ENCODE peak calls at places on chromosomes 2 and 18, in eight cellular contexts. One of them, this sample, is unnamed.

GRCh38 chr2:230512955-230513748 is 97.2 kb downstream of the SP100 start:
- DNase-seq in iPS-NIHi11: no peak
- DNase-seq in dermis microvascular lymphatic vessel endothelial cell: peak
- DNase-seq in D721Med: no peak
- DNase-seq in activated CD8-positive, alpha-beta memory T cell treated with anti-CD3 and anti-CD28 coated beads for 48 hours: no peak
- DNase-seq in spleen: no peak
- DNase-seq in GM10248: no peak
- DNase-seq in cardiac muscle cell: no peak
- DNase-seq in this sample: no peak

GRCh38 chr2:190858817-190859216 is 21.8 kb upstream of the GLS start:
- DNase-seq in iPS-NIHi11: no peak
- DNase-seq in dermis microvascular lymphatic vessel endothelial cell: no peak
- DNase-seq in D721Med: no peak
- DNase-seq in activated CD8-positive, alpha-beta memory T cell treated with anti-CD3 and anti-CD28 coated beads for 48 hours: no peak
- DNase-seq in spleen: no peak
- DNase-seq in GM10248: no peak
- DNase-seq in cardiac muscle cell: no peak
- DNase-seq in this sample: no peak

GRCh38 chr18:3619222-3619621 is 169.2 kb downstream of the TGIF1 start:
- DNase-seq in iPS-NIHi11: no peak
- DNase-seq in dermis microvascular lymphatic vessel endothelial cell: no peak
- DNase-seq in D721Med: no peak
- DNase-seq in activated CD8-positive, alpha-beta memory T cell treated with anti-CD3 and anti-CD28 coated beads for 48 hours: no peak
- DNase-seq in spleen: no peak
- DNase-seq in GM10248: no peak
- DNase-seq in cardiac muscle cell: no peak
- DNase-seq in this sample: no peak

GRCh38 chr2:129192841-129193253 is 786.6 kb upstream of the RAB6C start:
- DNase-seq in iPS-NIHi11: no peak
- DNase-seq in dermis microvascular lymphatic vessel endothelial cell: no peak
- DNase-seq in D721Med: no peak
- DNase-seq in activated CD8-positive, alpha-beta memory T cell treated with anti-CD3 and anti-CD28 coated beads for 48 hours: no peak
- DNase-seq in spleen: no peak
- DNase-seq in GM10248: no peak
- DNase-seq in cardiac muscle cell: no peak
- DNase-seq in this sample: no peak

GRCh38 chr2:24182507-24182906 is 7.7 kb downstream of the FAM228A start:
- DNase-seq in iPS-NIHi11: no peak
- DNase-seq in dermis microvascular lymphatic vessel endothelial cell: no peak
- DNase-seq in D721Med: no peak
- DNase-seq in activated CD8-positive, alpha-beta memory T cell treated with anti-CD3 and anti-CD28 coated beads for 48 hours: no peak
- DNase-seq in spleen: no peak
- DNase-seq in GM10248: no peak
- DNase-seq in cardiac muscle cell: no peak
- DNase-seq in this sample: no peak

GRCh38 chr2:127454595-127455565 is 36.7 kb downstream of the PROC start:
- DNase-seq in iPS-NIHi11: no peak
- DNase-seq in dermis microvascular lymphatic vessel endothelial cell: no peak
- DNase-seq in D721Med: peak
- DNase-seq in activated CD8-positive, alpha-beta memory T cell treated with anti-CD3 and anti-CD28 coated beads for 48 hours: no peak
- DNase-seq in spleen: no peak
- DNase-seq in GM10248: no peak
- DNase-seq in cardiac muscle cell: no peak
- DNase-seq in this sample: no peak

GRCh38 chr2:205743137-205743536 is 60.8 kb downstream of the NRP2 start:
- DNase-seq in iPS-NIHi11: no peak
- DNase-seq in dermis microvascular lymphatic vessel endothelial cell: no peak
- DNase-seq in D721Med: no peak
- DNase-seq in activated CD8-positive, alpha-beta memory T cell treated with anti-CD3 and anti-CD28 coated beads for 48 hours: no peak
- DNase-seq in spleen: no peak
- DNase-seq in GM10248: no peak
- DNase-seq in cardiac muscle cell: no peak
- DNase-seq in this sample: no peak

GRCh38 chr2:179129574-179130238 is 79.8 kb upstream of the CCDC141 start:
- DNase-seq in iPS-NIHi11: peak
- DNase-seq in dermis microvascular lymphatic vessel endothelial cell: peak
- DNase-seq in D721Med: no peak
- DNase-seq in activated CD8-positive, alpha-beta memory T cell treated with anti-CD3 and anti-CD28 coated beads for 48 hours: no peak
- DNase-seq in spleen: no peak
- DNase-seq in GM10248: peak
- DNase-seq in cardiac muscle cell: peak
- DNase-seq in this sample: peak

GRCh38 chr2:88350641-88351601 is 101.6 kb downstream of the FOXI3 start:
- DNase-seq in iPS-NIHi11: peak
- DNase-seq in dermis microvascular lymphatic vessel endothelial cell: peak
- DNase-seq in D721Med: no peak
- DNase-seq in activated CD8-positive, alpha-beta memory T cell treated with anti-CD3 and anti-CD28 coated beads for 48 hours: peak
- DNase-seq in spleen: peak
- DNase-seq in GM10248: peak
- DNase-seq in cardiac muscle cell: peak
- DNase-seq in this sample: peak

GRCh38 chr2:45168731-45169338 is 159.6 kb upstream of the SIX2 start:
- DNase-seq in iPS-NIHi11: peak
- DNase-seq in dermis microvascular lymphatic vessel endothelial cell: peak
- DNase-seq in D721Med: no peak
- DNase-seq in activated CD8-positive, alpha-beta memory T cell treated with anti-CD3 and anti-CD28 coated beads for 48 hours: no peak
- DNase-seq in spleen: no peak
- DNase-seq in GM10248: peak
- DNase-seq in cardiac muscle cell: peak
- DNase-seq in this sample: peak

GRCh38 chr18:7954229-7954628 is 387.1 kb downstream of the PTPRM start:
- DNase-seq in iPS-NIHi11: no peak
- DNase-seq in dermis microvascular lymphatic vessel endothelial cell: peak
- DNase-seq in D721Med: no peak
- DNase-seq in activated CD8-positive, alpha-beta memory T cell treated with anti-CD3 and anti-CD28 coated beads for 48 hours: no peak
- DNase-seq in spleen: no peak
- DNase-seq in GM10248: no peak
- DNase-seq in cardiac muscle cell: no peak
- DNase-seq in this sample: no peak

GRCh38 chr18:70490008-70490933 is 201.4 kb downstream of the SOCS6 start:
- DNase-seq in iPS-NIHi11: peak
- DNase-seq in dermis microvascular lymphatic vessel endothelial cell: peak
- DNase-seq in D721Med: no peak
- DNase-seq in activated CD8-positive, alpha-beta memory T cell treated with anti-CD3 and anti-CD28 coated beads for 48 hours: no peak
- DNase-seq in spleen: no peak
- DNase-seq in GM10248: peak
- DNase-seq in cardiac muscle cell: peak
- DNase-seq in this sample: peak

GRCh38 chr2:226746206-226746800 is 53.3 kb downstream of the IRS1 start:
- DNase-seq in iPS-NIHi11: no peak
- DNase-seq in dermis microvascular lymphatic vessel endothelial cell: no peak
- DNase-seq in D721Med: no peak
- DNase-seq in activated CD8-positive, alpha-beta memory T cell treated with anti-CD3 and anti-CD28 coated beads for 48 hours: no peak
- DNase-seq in spleen: no peak
- DNase-seq in GM10248: no peak
- DNase-seq in cardiac muscle cell: no peak
- DNase-seq in this sample: no peak

GRCh38 chr2:168913171-168913484 is 12.0 kb downstream of the G6PC2 start:
- DNase-seq in iPS-NIHi11: no peak
- DNase-seq in dermis microvascular lymphatic vessel endothelial cell: no peak
- DNase-seq in D721Med: no peak
- DNase-seq in activated CD8-positive, alpha-beta memory T cell treated with anti-CD3 and anti-CD28 coated beads for 48 hours: no peak
- DNase-seq in spleen: no peak
- DNase-seq in GM10248: no peak
- DNase-seq in cardiac muscle cell: no peak
- DNase-seq in this sample: no peak

GRCh38 chr2:228447266-228447915 is 265.9 kb upstream of the SPHKAP start:
- DNase-seq in iPS-NIHi11: no peak
- DNase-seq in dermis microvascular lymphatic vessel endothelial cell: no peak
- DNase-seq in D721Med: no peak
- DNase-seq in activated CD8-positive, alpha-beta memory T cell treated with anti-CD3 and anti-CD28 coated beads for 48 hours: no peak
- DNase-seq in spleen: no peak
- DNase-seq in GM10248: no peak
- DNase-seq in cardiac muscle cell: no peak
- DNase-seq in this sample: no peak

GRCh38 chr2:127536707-127537106 is 1.2 kb downstream of the MYO7B start:
- DNase-seq in iPS-NIHi11: no peak
- DNase-seq in dermis microvascular lymphatic vessel endothelial cell: no peak
- DNase-seq in D721Med: no peak
- DNase-seq in activated CD8-positive, alpha-beta memory T cell treated with anti-CD3 and anti-CD28 coated beads for 48 hours: no peak
- DNase-seq in spleen: no peak
- DNase-seq in GM10248: no peak
- DNase-seq in cardiac muscle cell: no peak
- DNase-seq in this sample: no peak

GRCh38 chr2:219430633-219431615 is 3.7 kb upstream of the SPEG start:
- DNase-seq in iPS-NIHi11: no peak
- DNase-seq in dermis microvascular lymphatic vessel endothelial cell: peak
- DNase-seq in D721Med: no peak
- DNase-seq in activated CD8-positive, alpha-beta memory T cell treated with anti-CD3 and anti-CD28 coated beads for 48 hours: no peak
- DNase-seq in spleen: no peak
- DNase-seq in GM10248: no peak
- DNase-seq in cardiac muscle cell: peak
- DNase-seq in this sample: no peak

GRCh38 chr2:223801702-223802101 is 35.7 kb downstream of the AP1S3 start:
- DNase-seq in iPS-NIHi11: no peak
- DNase-seq in dermis microvascular lymphatic vessel endothelial cell: no peak
- DNase-seq in D721Med: no peak
- DNase-seq in activated CD8-positive, alpha-beta memory T cell treated with anti-CD3 and anti-CD28 coated beads for 48 hours: no peak
- DNase-seq in spleen: no peak
- DNase-seq in GM10248: no peak
- DNase-seq in cardiac muscle cell: no peak
- DNase-seq in this sample: no peak

GRCh38 chr18:1017227-1017626 is 112.6 kb downstream of the ADCYAP1 start:
- DNase-seq in iPS-NIHi11: no peak
- DNase-seq in dermis microvascular lymphatic vessel endothelial cell: no peak
- DNase-seq in D721Med: no peak
- DNase-seq in activated CD8-positive, alpha-beta memory T cell treated with anti-CD3 and anti-CD28 coated beads for 48 hours: no peak
- DNase-seq in spleen: no peak
- DNase-seq in GM10248: no peak
- DNase-seq in cardiac muscle cell: no peak
- DNase-seq in this sample: no peak

This sample was measured in GM20000.